ENCODE peak calls at places on chromosomes 7 and 10, in four cellular contexts. I is PC-9, O is ascending aorta, R is stomach. Z is an unnamed sample. For H3K4me1, the result is how much of the 10 kb centered on the place peaks cover.

GRCh38 chr7:6433814-6434630 is 13.7 kb downstream of the DAGLB start:
- DNase-seq in I (no peak), O (no peak), R (no peak), Z (no peak)

GRCh38 chr7:17677408-17677807 is 262.9 kb downstream of the SNX13 start:
- DNase-seq in I (no peak), O (no peak), R (no peak), Z (no peak)

GRCh38 chr10:2938869-2939268 is 128.5 kb upstream of the PFKP start:
- DNase-seq in I (no peak), O (no peak), R (no peak), Z (no peak)

GRCh38 chr10:34449836-34450235 is 365.3 kb downstream of the PARD3 start:
- DNase-seq in I (no peak), O (no peak), R (no peak), Z (no peak)

GRCh38 chr10:128130051-128130450 is 3.8 kb upstream of the MKI67 start:
- DNase-seq in I (peak), O (no peak), R (no peak), Z (no peak)

GRCh38 chr7:100200693-100201092 is 19.1 kb upstream of the PVRIG start:
- DNase-seq in I (no peak), O (no peak), R (no peak), Z (no peak)

GRCh38 chr7:129801882-129802281 is 150.9 kb downstream of the UBE2H start:
- DNase-seq in I (no peak), O (no peak), R (no peak), Z (no peak)

GRCh38 chr10:66713387-66713786 is 212.4 kb upstream of the LRRTM3 start:
- DNase-seq in I (no peak), O (no peak), R (no peak), Z (no peak)

GRCh38 chr10:35433851-35434426 is 97.6 kb downstream of the CCNY start:
- DNase-seq in I (peak), O (no peak), R (no peak), Z (no peak)

GRCh38 chr7:36232971-36233550 is 80.0 kb downstream of the EEPD1 start:
- DNase-seq in I (peak), O (no peak), R (no peak), Z (no peak)

GRCh38 chr7:117757440-117757839 is 115.8 kb downstream of the CTTNBP2 start:
- DNase-seq in I (no peak), O (no peak), R (no peak), Z (no peak)

GRCh38 chr7:77538908-77539212 is 1.8 kb downstream of the PTPN12 start:
- DNase-seq in I (no peak), O (no peak), R (no peak), Z (no peak)
- H3K4me3 ChIP-seq in I (peak), O (peak), R (peak), Z (peak)

GRCh38 chr10:774661-775244 is 85.3 kb upstream of the DIP2C start:
- DNase-seq in I (no peak), O (no peak), R (peak), Z (no peak)
- TF ChIP-seq CTCF in I (no peak), O (no peak), R (no peak), Z (no peak)

DNA sequence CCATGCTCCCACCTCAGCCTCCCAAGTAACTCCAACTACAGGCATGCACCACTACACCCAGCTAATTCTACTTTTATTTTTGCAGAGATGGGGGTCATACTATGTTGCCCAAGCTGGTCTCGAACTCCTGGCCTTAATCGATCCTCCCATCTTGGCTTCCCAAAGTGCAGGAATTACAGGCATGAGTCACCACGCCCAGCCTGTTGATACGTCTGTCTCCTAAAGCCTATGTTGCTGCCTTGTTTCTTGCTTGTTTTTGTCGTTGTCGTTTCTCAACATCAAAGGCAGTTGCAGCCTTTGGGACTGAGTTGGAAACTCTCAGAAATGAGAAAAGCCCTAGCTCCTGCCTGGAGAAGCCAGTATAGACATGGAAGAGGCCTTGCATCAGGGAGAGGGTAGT is 49.9 kb downstream of the SORBS1 start:
- DNase-seq in I (no peak), O (no peak), R (no peak), Z (no peak)
- H3K4me1 ChIP-seq in I (under half), O (under half), R (half or more), Z (under half)

GRCh38 chr7:74682829-74683228 is 25.3 kb downstream of the GTF2I start:
- DNase-seq in I (no peak), O (no peak), R (no peak), Z (no peak)
- H3K4me3 ChIP-seq in I (no peak), O (no peak), R (no peak), Z (no peak)

GRCh38 chr7:157693521-157694388 is 357.0 kb downstream of the DNAJB6 start:
- DNase-seq in I (no peak), O (peak), R (peak), Z (no peak)
- TF ChIP-seq CTCF in I (no peak), O (no peak), R (no peak), Z (no peak)